ENCODE peak calls at places on chromosomes 11 and 22, in nine cellular contexts. One of them, this sample, is unnamed.
A peak's percentile ranks its signal among the peaks of the same experiment; 100 is the strongest.

GRCh38 chr11:13238879-13239514 is 38.6 kb upstream of the BMAL1 start:
- DNase-seq in A172: peak; percentile 72
- DNase-seq in NCI-H1417: peak; percentile 53
- DNase-seq in SHP77: peak; percentile 2
- DNase-seq in fibroblast of lung: peak; percentile 35
- DNase-seq in NCI-H510A treated with DMSO at 0.1 percent for 48 hours: peak; percentile 2
- DNase-seq in nephron progenitor cell: peak; percentile 55
- DNase-seq in activated CD4-positive, alpha-beta T cell treated with anti-CD3 and anti-CD28 coated beads, Interleukin-2, amount 50 U/mL, for 1 hour: peak; percentile 49
- DNase-seq in foreskin melanocyte: peak; percentile 37
- DNase-seq in this sample: no peak

GRCh38 chr11:122690801-122691649 is 35.5 kb downstream of the UBASH3B start:
- DNase-seq in A172: no peak
- DNase-seq in NCI-H1417: no peak
- DNase-seq in SHP77: no peak
- DNase-seq in fibroblast of lung: peak; percentile 18
- DNase-seq in NCI-H510A treated with DMSO at 0.1 percent for 48 hours: no peak
- DNase-seq in nephron progenitor cell: no peak
- DNase-seq in activated CD4-positive, alpha-beta T cell treated with anti-CD3 and anti-CD28 coated beads, Interleukin-2, amount 50 U/mL, for 1 hour: no peak
- DNase-seq in foreskin melanocyte: no peak
- DNase-seq in this sample: no peak

GRCh38 chr11:67606150-67606476 is 623 bp upstream of the NDUFV1 start:
- DNase-seq in A172: no peak
- DNase-seq in NCI-H1417: no peak
- DNase-seq in SHP77: peak; percentile 27
- DNase-seq in fibroblast of lung: no peak
- DNase-seq in NCI-H510A treated with DMSO at 0.1 percent for 48 hours: no peak
- DNase-seq in nephron progenitor cell: no peak
- DNase-seq in activated CD4-positive, alpha-beta T cell treated with anti-CD3 and anti-CD28 coated beads, Interleukin-2, amount 50 U/mL, for 1 hour: no peak
- DNase-seq in foreskin melanocyte: no peak
- DNase-seq in this sample: no peak

GRCh38 chr11:134566311-134566710 is 154.3 kb upstream of the B3GAT1 start:
- DNase-seq in A172: no peak
- DNase-seq in NCI-H1417: no peak
- DNase-seq in SHP77: no peak
- DNase-seq in fibroblast of lung: no peak
- DNase-seq in NCI-H510A treated with DMSO at 0.1 percent for 48 hours: no peak
- DNase-seq in nephron progenitor cell: no peak
- DNase-seq in activated CD4-positive, alpha-beta T cell treated with anti-CD3 and anti-CD28 coated beads, Interleukin-2, amount 50 U/mL, for 1 hour: no peak
- DNase-seq in foreskin melanocyte: peak; percentile 14
- DNase-seq in this sample: no peak

GRCh38 chr11:77672276-77672675 is 34.7 kb upstream of the CLNS1A start:
- DNase-seq in A172: peak; percentile 98
- DNase-seq in NCI-H1417: no peak
- DNase-seq in SHP77: no peak
- DNase-seq in fibroblast of lung: peak; percentile 95
- DNase-seq in NCI-H510A treated with DMSO at 0.1 percent for 48 hours: no peak
- DNase-seq in nephron progenitor cell: no peak
- DNase-seq in activated CD4-positive, alpha-beta T cell treated with anti-CD3 and anti-CD28 coated beads, Interleukin-2, amount 50 U/mL, for 1 hour: no peak
- DNase-seq in foreskin melanocyte: no peak
- DNase-seq in this sample: no peak

GRCh38 chr11:34640050-34640971 is 19.4 kb downstream of the EHF start:
- DNase-seq in A172: no peak
- DNase-seq in NCI-H1417: peak; percentile 65
- DNase-seq in SHP77: no peak
- DNase-seq in fibroblast of lung: no peak
- DNase-seq in NCI-H510A treated with DMSO at 0.1 percent for 48 hours: no peak
- DNase-seq in nephron progenitor cell: no peak
- DNase-seq in activated CD4-positive, alpha-beta T cell treated with anti-CD3 and anti-CD28 coated beads, Interleukin-2, amount 50 U/mL, for 1 hour: no peak
- DNase-seq in foreskin melanocyte: no peak
- DNase-seq in this sample: peak; percentile 91

GRCh38 chr11:69636512-69636866 is 4.5 kb upstream of the CCND1 start:
- DNase-seq in A172: no peak
- DNase-seq in NCI-H1417: no peak
- DNase-seq in SHP77: no peak
- DNase-seq in fibroblast of lung: peak; percentile 91
- DNase-seq in NCI-H510A treated with DMSO at 0.1 percent for 48 hours: no peak
- DNase-seq in nephron progenitor cell: peak; percentile 85
- DNase-seq in activated CD4-positive, alpha-beta T cell treated with anti-CD3 and anti-CD28 coated beads, Interleukin-2, amount 50 U/mL, for 1 hour: no peak
- DNase-seq in foreskin melanocyte: peak; percentile 90
- DNase-seq in this sample: no peak

GRCh38 chr11:128568166-128568778 is 19.1 kb downstream of the ETS1 start:
- DNase-seq in A172: no peak
- DNase-seq in NCI-H1417: no peak
- DNase-seq in SHP77: no peak
- DNase-seq in fibroblast of lung: no peak
- DNase-seq in NCI-H510A treated with DMSO at 0.1 percent for 48 hours: no peak
- DNase-seq in nephron progenitor cell: peak; percentile 35
- DNase-seq in activated CD4-positive, alpha-beta T cell treated with anti-CD3 and anti-CD28 coated beads, Interleukin-2, amount 50 U/mL, for 1 hour: no peak
- DNase-seq in foreskin melanocyte: no peak
- DNase-seq in this sample: no peak

GRCh38 chr11:101706015-101706414 is 122.2 kb upstream of the TRPC6 start:
- DNase-seq in A172: no peak
- DNase-seq in NCI-H1417: no peak
- DNase-seq in SHP77: no peak
- DNase-seq in fibroblast of lung: no peak
- DNase-seq in NCI-H510A treated with DMSO at 0.1 percent for 48 hours: no peak
- DNase-seq in nephron progenitor cell: no peak
- DNase-seq in activated CD4-positive, alpha-beta T cell treated with anti-CD3 and anti-CD28 coated beads, Interleukin-2, amount 50 U/mL, for 1 hour: no peak
- DNase-seq in foreskin melanocyte: no peak
- DNase-seq in this sample: no peak

GRCh38 chr22:49307071-49307830 is 520.4 kb downstream of the BRD1 start:
- DNase-seq in A172: no peak
- DNase-seq in NCI-H1417: no peak
- DNase-seq in SHP77: no peak
- DNase-seq in fibroblast of lung: no peak
- DNase-seq in NCI-H510A treated with DMSO at 0.1 percent for 48 hours: no peak
- DNase-seq in nephron progenitor cell: no peak
- DNase-seq in activated CD4-positive, alpha-beta T cell treated with anti-CD3 and anti-CD28 coated beads, Interleukin-2, amount 50 U/mL, for 1 hour: no peak
- DNase-seq in foreskin melanocyte: no peak
- DNase-seq in this sample: no peak

GRCh38 chr22:36764060-36764459 is 11.9 kb downstream of the IFT27 start:
- DNase-seq in A172: no peak
- DNase-seq in NCI-H1417: no peak
- DNase-seq in SHP77: no peak
- DNase-seq in fibroblast of lung: no peak
- DNase-seq in NCI-H510A treated with DMSO at 0.1 percent for 48 hours: no peak
- DNase-seq in nephron progenitor cell: no peak
- DNase-seq in activated CD4-positive, alpha-beta T cell treated with anti-CD3 and anti-CD28 coated beads, Interleukin-2, amount 50 U/mL, for 1 hour: no peak
- DNase-seq in foreskin melanocyte: no peak
- DNase-seq in this sample: no peak

GRCh38 chr22:47207846-47208554 is 445.6 kb downstream of the TBC1D22A start:
- DNase-seq in A172: no peak
- DNase-seq in NCI-H1417: no peak
- DNase-seq in SHP77: no peak
- DNase-seq in fibroblast of lung: no peak
- DNase-seq in NCI-H510A treated with DMSO at 0.1 percent for 48 hours: no peak
- DNase-seq in nephron progenitor cell: no peak
- DNase-seq in activated CD4-positive, alpha-beta T cell treated with anti-CD3 and anti-CD28 coated beads, Interleukin-2, amount 50 U/mL, for 1 hour: no peak
- DNase-seq in foreskin melanocyte: no peak
- DNase-seq in this sample: no peak

GRCh38 chr11:125952973-125953372 is 7.1 kb downstream of the VSIG10L2 start:
- DNase-seq in A172: no peak
- DNase-seq in NCI-H1417: no peak
- DNase-seq in SHP77: no peak
- DNase-seq in fibroblast of lung: no peak
- DNase-seq in NCI-H510A treated with DMSO at 0.1 percent for 48 hours: no peak
- DNase-seq in nephron progenitor cell: no peak
- DNase-seq in activated CD4-positive, alpha-beta T cell treated with anti-CD3 and anti-CD28 coated beads, Interleukin-2, amount 50 U/mL, for 1 hour: no peak
- DNase-seq in foreskin melanocyte: no peak
- DNase-seq in this sample: peak; percentile 91

GRCh38 chr11:59779487-59779886 is 24.3 kb downstream of the STX3 start:
- DNase-seq in A172: no peak
- DNase-seq in NCI-H1417: no peak
- DNase-seq in SHP77: no peak
- DNase-seq in fibroblast of lung: no peak
- DNase-seq in NCI-H510A treated with DMSO at 0.1 percent for 48 hours: no peak
- DNase-seq in nephron progenitor cell: no peak
- DNase-seq in activated CD4-positive, alpha-beta T cell treated with anti-CD3 and anti-CD28 coated beads, Interleukin-2, amount 50 U/mL, for 1 hour: no peak
- DNase-seq in foreskin melanocyte: no peak
- DNase-seq in this sample: no peak

GRCh38 chr11:77879218-77879617 is 58.3 kb downstream of the AAMDC start:
- DNase-seq in A172: no peak
- DNase-seq in NCI-H1417: no peak
- DNase-seq in SHP77: no peak
- DNase-seq in fibroblast of lung: peak; percentile 14
- DNase-seq in NCI-H510A treated with DMSO at 0.1 percent for 48 hours: no peak
- DNase-seq in nephron progenitor cell: no peak
- DNase-seq in activated CD4-positive, alpha-beta T cell treated with anti-CD3 and anti-CD28 coated beads, Interleukin-2, amount 50 U/mL, for 1 hour: no peak
- DNase-seq in foreskin melanocyte: no peak
- DNase-seq in this sample: no peak

GRCh38 chr11:119025978-119026766 is 4.5 kb downstream of the SLC37A4 start:
- DNase-seq in A172: no peak
- DNase-seq in NCI-H1417: no peak
- DNase-seq in SHP77: no peak
- DNase-seq in fibroblast of lung: no peak
- DNase-seq in NCI-H510A treated with DMSO at 0.1 percent for 48 hours: no peak
- DNase-seq in nephron progenitor cell: no peak
- DNase-seq in activated CD4-positive, alpha-beta T cell treated with anti-CD3 and anti-CD28 coated beads, Interleukin-2, amount 50 U/mL, for 1 hour: no peak
- DNase-seq in foreskin melanocyte: no peak
- DNase-seq in this sample: no peak

GRCh38 chr11:10990637-10991036 is 132.8 kb upstream of the ZBED5 start:
- DNase-seq in A172: no peak
- DNase-seq in NCI-H1417: no peak
- DNase-seq in SHP77: no peak
- DNase-seq in fibroblast of lung: peak; percentile 7
- DNase-seq in NCI-H510A treated with DMSO at 0.1 percent for 48 hours: no peak
- DNase-seq in nephron progenitor cell: no peak
- DNase-seq in activated CD4-positive, alpha-beta T cell treated with anti-CD3 and anti-CD28 coated beads, Interleukin-2, amount 50 U/mL, for 1 hour: no peak
- DNase-seq in foreskin melanocyte: no peak
- DNase-seq in this sample: no peak

GRCh38 chr11:94638902-94639373 is 71.8 kb downstream of the PIWIL4 start:
- DNase-seq in A172: no peak
- DNase-seq in NCI-H1417: no peak
- DNase-seq in SHP77: no peak
- DNase-seq in fibroblast of lung: no peak
- DNase-seq in NCI-H510A treated with DMSO at 0.1 percent for 48 hours: no peak
- DNase-seq in nephron progenitor cell: no peak
- DNase-seq in activated CD4-positive, alpha-beta T cell treated with anti-CD3 and anti-CD28 coated beads, Interleukin-2, amount 50 U/mL, for 1 hour: no peak
- DNase-seq in foreskin melanocyte: peak; percentile 41
- DNase-seq in this sample: peak; percentile 44

GRCh38 chr11:107720305-107720775 is 8.5 kb upstream of the SLN start:
- DNase-seq in A172: no peak
- DNase-seq in NCI-H1417: no peak
- DNase-seq in SHP77: no peak
- DNase-seq in fibroblast of lung: no peak
- DNase-seq in NCI-H510A treated with DMSO at 0.1 percent for 48 hours: no peak
- DNase-seq in nephron progenitor cell: no peak
- DNase-seq in activated CD4-positive, alpha-beta T cell treated with anti-CD3 and anti-CD28 coated beads, Interleukin-2, amount 50 U/mL, for 1 hour: no peak
- DNase-seq in foreskin melanocyte: no peak
- DNase-seq in this sample: no peak

GRCh38 chr11:69288883-69289242 is 5.1 kb upstream of the MYEOV start:
- DNase-seq in A172: no peak
- DNase-seq in NCI-H1417: no peak
- DNase-seq in SHP77: no peak
- DNase-seq in fibroblast of lung: no peak
- DNase-seq in NCI-H510A treated with DMSO at 0.1 percent for 48 hours: no peak
- DNase-seq in nephron progenitor cell: no peak
- DNase-seq in activated CD4-positive, alpha-beta T cell treated with anti-CD3 and anti-CD28 coated beads, Interleukin-2, amount 50 U/mL, for 1 hour: no peak
- DNase-seq in foreskin melanocyte: no peak
- DNase-seq in this sample: no peak

GRCh38 chr11:58647141-58647699 is 24.8 kb downstream of the CNTF start:
- DNase-seq in A172: no peak
- DNase-seq in NCI-H1417: no peak
- DNase-seq in SHP77: no peak
- DNase-seq in fibroblast of lung: no peak
- DNase-seq in NCI-H510A treated with DMSO at 0.1 percent for 48 hours: no peak
- DNase-seq in nephron progenitor cell: no peak
- DNase-seq in activated CD4-positive, alpha-beta T cell treated with anti-CD3 and anti-CD28 coated beads, Interleukin-2, amount 50 U/mL, for 1 hour: no peak
- DNase-seq in foreskin melanocyte: no peak
- DNase-seq in this sample: no peak

GRCh38 chr11:132126973-132127900 is 756.8 kb downstream of the NTM start:
- DNase-seq in A172: peak; percentile 47
- DNase-seq in NCI-H1417: peak; percentile 29
- DNase-seq in SHP77: peak; percentile 40
- DNase-seq in fibroblast of lung: peak; percentile 88
- DNase-seq in NCI-H510A treated with DMSO at 0.1 percent for 48 hours: no peak
- DNase-seq in nephron progenitor cell: peak; percentile 20
- DNase-seq in activated CD4-positive, alpha-beta T cell treated with anti-CD3 and anti-CD28 coated beads, Interleukin-2, amount 50 U/mL, for 1 hour: no peak
- DNase-seq in foreskin melanocyte: peak; percentile 50
- DNase-seq in this sample: no peak

GRCh38 chr11:1048375-1049070 is 12.0 kb upstream of the MUC6 start:
- DNase-seq in A172: no peak
- DNase-seq in NCI-H1417: no peak
- DNase-seq in SHP77: no peak
- DNase-seq in fibroblast of lung: no peak
- DNase-seq in NCI-H510A treated with DMSO at 0.1 percent for 48 hours: no peak
- DNase-seq in nephron progenitor cell: peak; percentile 3
- DNase-seq in activated CD4-positive, alpha-beta T cell treated with anti-CD3 and anti-CD28 coated beads, Interleukin-2, amount 50 U/mL, for 1 hour: no peak
- DNase-seq in foreskin melanocyte: no peak
- DNase-seq in this sample: no peak

GRCh38 chr11:95944623-95945022 is 20.7 kb upstream of the MTMR2 start:
- DNase-seq in A172: no peak
- DNase-seq in NCI-H1417: no peak
- DNase-seq in SHP77: no peak
- DNase-seq in fibroblast of lung: no peak
- DNase-seq in NCI-H510A treated with DMSO at 0.1 percent for 48 hours: no peak
- DNase-seq in nephron progenitor cell: no peak
- DNase-seq in activated CD4-positive, alpha-beta T cell treated with anti-CD3 and anti-CD28 coated beads, Interleukin-2, amount 50 U/mL, for 1 hour: no peak
- DNase-seq in foreskin melanocyte: no peak
- DNase-seq in this sample: no peak

GRCh38 chr11:61860054-61860903 is 31.1 kb downstream of the FADS3 start:
- DNase-seq in A172: peak; percentile 71
- DNase-seq in NCI-H1417: no peak
- DNase-seq in SHP77: no peak
- DNase-seq in fibroblast of lung: peak; percentile 38
- DNase-seq in NCI-H510A treated with DMSO at 0.1 percent for 48 hours: no peak
- DNase-seq in nephron progenitor cell: no peak
- DNase-seq in activated CD4-positive, alpha-beta T cell treated with anti-CD3 and anti-CD28 coated beads, Interleukin-2, amount 50 U/mL, for 1 hour: no peak
- DNase-seq in foreskin melanocyte: no peak
- DNase-seq in this sample: peak; percentile 78

This sample was measured in prostate gland.